ENCODE peak calls at places on chromosome 2, in eight cellular contexts. One of them, this sample, is unnamed.

GRCh38 chr2:109365131-109365530 is 236.1 kb downstream of the SH3RF3 start:
- DNase-seq in WERI-Rb-1: no peak
- DNase-seq in astrocyte of the spinal cord: no peak
- DNase-seq in esophagus squamous epithelium: no peak
- DNase-seq in psoas muscle: no peak
- DNase-seq in SK-N-SH: no peak
- DNase-seq in body of pancreas: no peak
- DNase-seq in OCI-LY7: no peak
- DNase-seq in this sample: no peak

GRCh38 chr2:107635883-107636282 is 190.8 kb upstream of the RGPD4 start:
- DNase-seq in esophagus squamous epithelium: no peak
- DNase-seq in psoas muscle: no peak
- DNase-seq in astrocyte of the spinal cord: peak
- DNase-seq in SK-N-SH: no peak
- DNase-seq in WERI-Rb-1: no peak
- DNase-seq in OCI-LY7: no peak
- DNase-seq in body of pancreas: no peak
- DNase-seq in this sample: no peak

GRCh38 chr2:37156071-37156856 is 516 bp downstream of the EIF2AK2 start:
- DNase-seq in SK-N-SH: peak
- DNase-seq in astrocyte of the spinal cord: peak
- DNase-seq in body of pancreas: peak
- DNase-seq in psoas muscle: peak
- DNase-seq in esophagus squamous epithelium: no peak
- DNase-seq in WERI-Rb-1: peak
- DNase-seq in OCI-LY7: peak
- DNase-seq in this sample: peak

GRCh38 chr2:21256006-21256405 is 132.2 kb downstream of the TDRD15 start:
- DNase-seq in OCI-LY7: peak
- DNase-seq in esophagus squamous epithelium: peak
- DNase-seq in psoas muscle: no peak
- DNase-seq in SK-N-SH: no peak
- DNase-seq in astrocyte of the spinal cord: peak
- DNase-seq in WERI-Rb-1: no peak
- DNase-seq in body of pancreas: no peak
- DNase-seq in this sample: no peak

GRCh38 chr2:17311104-17311619 is 207.1 kb downstream of the RAD51AP2 start:
- DNase-seq in SK-N-SH: no peak
- DNase-seq in OCI-LY7: no peak
- DNase-seq in astrocyte of the spinal cord: no peak
- DNase-seq in esophagus squamous epithelium: no peak
- DNase-seq in body of pancreas: no peak
- DNase-seq in psoas muscle: no peak
- DNase-seq in WERI-Rb-1: no peak
- DNase-seq in this sample: no peak

GRCh38 chr2:74632209-74632938 is 15.8 kb downstream of the M1AP start:
- DNase-seq in WERI-Rb-1: peak
- DNase-seq in SK-N-SH: no peak
- DNase-seq in psoas muscle: no peak
- DNase-seq in body of pancreas: no peak
- DNase-seq in esophagus squamous epithelium: no peak
- DNase-seq in astrocyte of the spinal cord: peak
- DNase-seq in OCI-LY7: no peak
- DNase-seq in this sample: no peak

GRCh38 chr2:231512222-231512621 is 18.0 kb downstream of the NMUR1 start:
- DNase-seq in esophagus squamous epithelium: no peak
- DNase-seq in OCI-LY7: no peak
- DNase-seq in WERI-Rb-1: peak
- DNase-seq in body of pancreas: no peak
- DNase-seq in astrocyte of the spinal cord: no peak
- DNase-seq in SK-N-SH: no peak
- DNase-seq in psoas muscle: no peak
- DNase-seq in this sample: no peak

GRCh38 chr2:43748333-43748732 is 25.5 kb upstream of the DYNC2LI1 start:
- DNase-seq in WERI-Rb-1: no peak
- DNase-seq in psoas muscle: no peak
- DNase-seq in body of pancreas: no peak
- DNase-seq in astrocyte of the spinal cord: no peak
- DNase-seq in OCI-LY7: no peak
- DNase-seq in esophagus squamous epithelium: no peak
- DNase-seq in SK-N-SH: no peak
- DNase-seq in this sample: peak

GRCh38 chr2:137928547-137929503 is 35.4 kb upstream of the HNMT start:
- DNase-seq in SK-N-SH: peak
- DNase-seq in body of pancreas: no peak
- DNase-seq in esophagus squamous epithelium: no peak
- DNase-seq in WERI-Rb-1: peak
- DNase-seq in OCI-LY7: no peak
- DNase-seq in psoas muscle: no peak
- DNase-seq in astrocyte of the spinal cord: peak
- DNase-seq in this sample: no peak

DNA sequence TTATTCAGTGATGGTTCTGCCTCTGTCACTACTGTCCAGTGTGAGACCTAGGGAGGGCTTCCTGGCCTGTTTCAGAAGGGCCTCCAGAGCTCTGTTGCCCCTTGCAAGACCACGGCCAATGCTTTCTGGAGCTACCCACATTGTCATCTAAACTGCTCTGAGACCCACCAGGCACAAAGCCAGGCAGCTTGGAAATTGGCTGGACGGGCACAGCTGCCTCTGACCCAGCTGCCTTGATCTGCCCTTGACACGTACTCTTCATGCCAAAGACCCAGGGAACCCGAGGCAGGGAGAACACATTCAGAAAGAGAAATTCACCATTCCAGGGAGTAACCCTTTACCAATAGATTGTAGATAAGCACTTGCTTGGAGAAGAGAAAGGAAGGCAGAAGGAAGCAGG is 183.7 kb upstream of the SIX2 start:
- DNase-seq in WERI-Rb-1: no peak
- DNase-seq in esophagus squamous epithelium: no peak
- DNase-seq in body of pancreas: no peak
- DNase-seq in psoas muscle: no peak
- DNase-seq in OCI-LY7: no peak
- DNase-seq in SK-N-SH: no peak
- DNase-seq in astrocyte of the spinal cord: no peak
- DNase-seq in this sample: no peak
- TF ChIP-seq CTCF in WERI-Rb-1: no peak
- TF ChIP-seq CTCF in esophagus squamous epithelium: no peak
- TF ChIP-seq CTCF in body of pancreas: no peak
- TF ChIP-seq CTCF in psoas muscle: no peak
- TF ChIP-seq CTCF in OCI-LY7: no peak
- TF ChIP-seq CTCF in SK-N-SH: no peak
- TF ChIP-seq CTCF in astrocyte of the spinal cord: no peak
- TF ChIP-seq CTCF in this sample: no peak

GRCh38 chr2:222136106-222136630 is 162.6 kb downstream of the PAX3 start:
- DNase-seq in SK-N-SH: no peak
- DNase-seq in body of pancreas: no peak
- DNase-seq in astrocyte of the spinal cord: no peak
- DNase-seq in psoas muscle: no peak
- DNase-seq in WERI-Rb-1: no peak
- DNase-seq in esophagus squamous epithelium: no peak
- DNase-seq in OCI-LY7: no peak
- DNase-seq in this sample: no peak
- TF ChIP-seq CTCF in SK-N-SH: no peak
- TF ChIP-seq CTCF in body of pancreas: no peak
- TF ChIP-seq CTCF in astrocyte of the spinal cord: no peak
- TF ChIP-seq CTCF in psoas muscle: no peak
- TF ChIP-seq CTCF in WERI-Rb-1: no peak
- TF ChIP-seq CTCF in esophagus squamous epithelium: no peak
- TF ChIP-seq CTCF in OCI-LY7: no peak
- TF ChIP-seq CTCF in this sample: no peak

DNA sequence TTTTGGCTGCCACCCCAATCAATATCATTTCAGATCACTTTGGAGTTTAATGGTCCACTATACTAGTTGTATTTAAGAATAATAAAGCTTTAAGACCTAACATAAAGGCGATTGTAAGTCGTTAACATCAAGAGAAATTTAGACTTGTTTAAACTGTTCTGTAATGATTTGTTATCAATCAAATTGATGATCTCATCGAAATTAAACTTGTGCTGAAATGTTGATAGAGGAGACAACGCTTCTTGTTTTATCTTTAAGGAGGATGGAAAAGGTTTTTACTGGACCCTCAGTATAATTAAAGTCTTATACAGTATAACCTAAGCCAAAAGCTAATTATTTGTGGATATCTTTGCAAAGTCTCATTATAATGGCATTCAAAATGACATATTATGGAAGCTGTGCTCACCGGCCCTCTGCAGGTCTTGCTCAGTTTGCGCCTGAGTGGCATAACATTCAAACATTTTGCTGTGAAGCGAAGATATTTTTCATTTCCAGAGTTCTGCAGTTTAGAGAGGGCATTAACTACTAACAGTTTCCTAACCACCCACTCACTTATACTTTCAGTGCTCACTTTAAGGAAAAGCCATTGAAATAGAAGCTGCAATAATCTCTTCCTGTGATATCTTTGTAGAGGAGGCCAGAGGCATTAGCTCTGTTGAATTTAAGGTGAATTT is 1.4 kb upstream of the SERTAD2 start:
- DNase-seq in psoas muscle: no peak
- DNase-seq in body of pancreas: no peak
- DNase-seq in WERI-Rb-1: no peak
- DNase-seq in OCI-LY7: peak
- DNase-seq in esophagus squamous epithelium: no peak
- DNase-seq in SK-N-SH: no peak
- DNase-seq in astrocyte of the spinal cord: peak
- DNase-seq in this sample: peak
- TF ChIP-seq CTCF in psoas muscle: no peak
- TF ChIP-seq CTCF in body of pancreas: no peak
- TF ChIP-seq CTCF in WERI-Rb-1: peak
- TF ChIP-seq CTCF in OCI-LY7: peak
- TF ChIP-seq CTCF in esophagus squamous epithelium: no peak
- TF ChIP-seq CTCF in SK-N-SH: peak
- TF ChIP-seq CTCF in astrocyte of the spinal cord: peak
- TF ChIP-seq CTCF in this sample: no peak

GRCh38 chr2:104043864-104044263 is 810.1 kb upstream of the POU3F3 start:
- DNase-seq in psoas muscle: no peak
- DNase-seq in astrocyte of the spinal cord: no peak
- DNase-seq in WERI-Rb-1: no peak
- DNase-seq in OCI-LY7: peak
- DNase-seq in esophagus squamous epithelium: no peak
- DNase-seq in SK-N-SH: no peak
- DNase-seq in body of pancreas: no peak
- DNase-seq in this sample: no peak
- TF ChIP-seq CTCF in psoas muscle: no peak
- TF ChIP-seq CTCF in astrocyte of the spinal cord: no peak
- TF ChIP-seq CTCF in WERI-Rb-1: no peak
- TF ChIP-seq CTCF in OCI-LY7: no peak
- TF ChIP-seq CTCF in esophagus squamous epithelium: no peak
- TF ChIP-seq CTCF in SK-N-SH: no peak
- TF ChIP-seq CTCF in body of pancreas: no peak
- TF ChIP-seq CTCF in this sample: no peak

GRCh38 chr2:195582188-195582587 is 74.8 kb upstream of the SLC39A10 start:
- DNase-seq in esophagus squamous epithelium: no peak
- DNase-seq in WERI-Rb-1: no peak
- DNase-seq in body of pancreas: no peak
- DNase-seq in astrocyte of the spinal cord: no peak
- DNase-seq in SK-N-SH: no peak
- DNase-seq in OCI-LY7: no peak
- DNase-seq in psoas muscle: no peak
- DNase-seq in this sample: no peak

GRCh38 chr2:195590199-195590865 is 66.7 kb upstream of the SLC39A10 start:
- DNase-seq in psoas muscle: no peak
- DNase-seq in SK-N-SH: no peak
- DNase-seq in OCI-LY7: no peak
- DNase-seq in astrocyte of the spinal cord: no peak
- DNase-seq in esophagus squamous epithelium: no peak
- DNase-seq in body of pancreas: no peak
- DNase-seq in WERI-Rb-1: no peak
- DNase-seq in this sample: no peak

GRCh38 chr2:195587966-195588365 is 69.1 kb upstream of the SLC39A10 start:
- DNase-seq in esophagus squamous epithelium: no peak
- DNase-seq in psoas muscle: no peak
- DNase-seq in SK-N-SH: no peak
- DNase-seq in WERI-Rb-1: no peak
- DNase-seq in OCI-LY7: no peak
- DNase-seq in body of pancreas: no peak
- DNase-seq in astrocyte of the spinal cord: no peak
- DNase-seq in this sample: no peak

GRCh38 chr2:195590866-195591215 is 66.2 kb upstream of the SLC39A10 start:
- DNase-seq in SK-N-SH: no peak
- DNase-seq in body of pancreas: no peak
- DNase-seq in esophagus squamous epithelium: no peak
- DNase-seq in WERI-Rb-1: no peak
- DNase-seq in psoas muscle: no peak
- DNase-seq in astrocyte of the spinal cord: no peak
- DNase-seq in OCI-LY7: no peak
- DNase-seq in this sample: no peak

DNA sequence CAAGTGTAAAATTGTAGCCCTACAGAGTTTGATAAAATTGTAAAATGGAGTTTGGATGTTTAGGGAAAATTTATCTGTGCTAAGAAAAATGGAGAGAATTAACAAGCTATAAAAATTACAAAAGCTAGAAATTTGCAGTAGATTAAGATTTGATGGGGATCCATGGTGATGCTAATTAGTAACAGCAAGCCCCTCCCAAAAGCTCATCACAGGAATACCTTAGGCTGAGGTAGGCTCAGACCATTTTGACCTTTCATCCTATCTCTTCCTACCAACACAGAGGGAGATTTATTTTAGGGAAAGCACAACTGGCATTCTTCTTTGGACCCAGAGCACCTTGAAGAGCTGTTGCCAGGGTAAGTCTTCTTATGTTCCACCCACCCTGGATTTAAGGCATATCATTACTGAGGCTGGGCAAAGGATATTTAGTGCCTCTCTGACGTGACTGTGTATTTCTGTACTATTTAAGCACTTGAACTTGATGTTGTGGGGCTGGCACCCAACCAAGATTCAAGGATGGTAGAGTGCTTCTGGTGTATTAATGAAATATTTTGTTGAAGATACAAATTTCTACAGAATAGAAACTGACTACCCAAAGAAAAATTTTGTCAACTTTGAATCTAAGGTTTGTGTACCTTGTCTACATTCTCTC is 70.8 kb upstream of the SLC39A10 start:
- DNase-seq in esophagus squamous epithelium: no peak
- DNase-seq in psoas muscle: no peak
- DNase-seq in WERI-Rb-1: no peak
- DNase-seq in OCI-LY7: no peak
- DNase-seq in SK-N-SH: no peak
- DNase-seq in body of pancreas: no peak
- DNase-seq in astrocyte of the spinal cord: no peak
- DNase-seq in this sample: no peak
- TF ChIP-seq CTCF in esophagus squamous epithelium: no peak
- TF ChIP-seq CTCF in psoas muscle: no peak
- TF ChIP-seq CTCF in WERI-Rb-1: no peak
- TF ChIP-seq CTCF in OCI-LY7: no peak
- TF ChIP-seq CTCF in SK-N-SH: no peak
- TF ChIP-seq CTCF in body of pancreas: no peak
- TF ChIP-seq CTCF in astrocyte of the spinal cord: no peak
- TF ChIP-seq CTCF in this sample: no peak

DNA sequence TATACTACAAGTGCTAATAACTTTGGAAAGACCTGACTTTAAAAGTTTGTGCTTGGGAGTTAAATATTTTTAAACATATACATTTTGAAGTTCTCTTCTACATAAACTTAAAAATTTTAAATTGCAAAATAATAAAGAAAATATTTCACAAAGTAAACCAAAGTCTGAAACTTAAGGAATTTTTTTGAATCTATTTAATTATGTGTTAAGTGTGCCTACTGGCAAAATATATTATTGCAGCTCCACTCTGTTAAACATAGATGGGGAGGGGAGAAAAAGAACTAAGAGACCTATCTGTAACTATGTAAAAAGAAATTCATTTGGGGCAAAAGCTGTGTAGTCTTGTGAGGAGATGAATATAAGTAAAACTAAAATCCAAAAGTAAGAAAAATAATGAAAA is 133.3 kb upstream of the UBE2E3 start:
- DNase-seq in SK-N-SH: no peak
- DNase-seq in esophagus squamous epithelium: no peak
- DNase-seq in OCI-LY7: no peak
- DNase-seq in WERI-Rb-1: no peak
- DNase-seq in astrocyte of the spinal cord: no peak
- DNase-seq in body of pancreas: no peak
- DNase-seq in psoas muscle: no peak
- DNase-seq in this sample: no peak
- TF ChIP-seq CTCF in SK-N-SH: no peak
- TF ChIP-seq CTCF in esophagus squamous epithelium: no peak
- TF ChIP-seq CTCF in OCI-LY7: peak
- TF ChIP-seq CTCF in WERI-Rb-1: no peak
- TF ChIP-seq CTCF in astrocyte of the spinal cord: peak
- TF ChIP-seq CTCF in body of pancreas: no peak
- TF ChIP-seq CTCF in psoas muscle: no peak
- TF ChIP-seq CTCF in this sample: no peak